ENCODE peak calls at places on chromosomes 3 and 15, in seven cellular contexts. S is heart left ventricle, X is K562, D is A549, C is GM12891, E is prostate gland, N is body of pancreas. G is an unnamed sample.

GRCh38 chr3:48919215-48920138 is 835 bp downstream of the ARIH2 start:
- DNase-seq in C (peak; percentile 39), E (peak; percentile 5), S (peak; percentile 59), X (peak; percentile 78), D (peak; percentile 56), N (peak; percentile 37), G (peak; percentile 50)

GRCh38 chr3:188956839-188957489 is 214.8 kb upstream of the TPRG1 start:
- DNase-seq in E (peak; percentile 28), C (no peak), X (peak; percentile 38), D (peak; percentile 63), N (peak; percentile 45), S (no peak), G (peak; percentile 22)

GRCh38 chr15:94535298-94536048 is 304.1 kb downstream of the MCTP2 start:
- DNase-seq in X (no peak), S (no peak), C (no peak), D (no peak), E (no peak), N (no peak), G (no peak)

GRCh38 chr15:80773122-80773551 is 6.0 kb upstream of the CEMIP start:
- DNase-seq in D (no peak), C (no peak), N (no peak), S (no peak), X (no peak), E (no peak), G (no peak)

GRCh38 chr3:180420804-180421203 is 181.2 kb upstream of the TTC14 start:
- DNase-seq in E (no peak), D (no peak), C (no peak), S (no peak), X (no peak), N (no peak), G (no peak)

GRCh38 chr3:41304603-41305002 is 105.3 kb downstream of the CTNNB1 start:
- DNase-seq in C (no peak), E (peak; percentile 17), S (peak; percentile 44), X (no peak), D (peak; percentile 5), N (no peak), G (no peak)

GRCh38 chr15:88905576-88905975 is 7.6 kb downstream of the MFGE8 start:
- DNase-seq in N (no peak), E (no peak), X (no peak), C (peak; percentile 0), S (no peak), D (no peak), G (no peak)

GRCh38 chr15:95567686-95568085 is 762.8 kb upstream of the NR2F2 start:
- DNase-seq in C (no peak), X (no peak), E (no peak), N (no peak), S (no peak), D (no peak), G (no peak)

GRCh38 chr15:38049876-38050275 is 115.4 kb downstream of the TMCO5A start:
- DNase-seq in N (no peak), D (no peak), E (no peak), S (no peak), C (no peak), X (no peak), G (no peak)

DNA sequence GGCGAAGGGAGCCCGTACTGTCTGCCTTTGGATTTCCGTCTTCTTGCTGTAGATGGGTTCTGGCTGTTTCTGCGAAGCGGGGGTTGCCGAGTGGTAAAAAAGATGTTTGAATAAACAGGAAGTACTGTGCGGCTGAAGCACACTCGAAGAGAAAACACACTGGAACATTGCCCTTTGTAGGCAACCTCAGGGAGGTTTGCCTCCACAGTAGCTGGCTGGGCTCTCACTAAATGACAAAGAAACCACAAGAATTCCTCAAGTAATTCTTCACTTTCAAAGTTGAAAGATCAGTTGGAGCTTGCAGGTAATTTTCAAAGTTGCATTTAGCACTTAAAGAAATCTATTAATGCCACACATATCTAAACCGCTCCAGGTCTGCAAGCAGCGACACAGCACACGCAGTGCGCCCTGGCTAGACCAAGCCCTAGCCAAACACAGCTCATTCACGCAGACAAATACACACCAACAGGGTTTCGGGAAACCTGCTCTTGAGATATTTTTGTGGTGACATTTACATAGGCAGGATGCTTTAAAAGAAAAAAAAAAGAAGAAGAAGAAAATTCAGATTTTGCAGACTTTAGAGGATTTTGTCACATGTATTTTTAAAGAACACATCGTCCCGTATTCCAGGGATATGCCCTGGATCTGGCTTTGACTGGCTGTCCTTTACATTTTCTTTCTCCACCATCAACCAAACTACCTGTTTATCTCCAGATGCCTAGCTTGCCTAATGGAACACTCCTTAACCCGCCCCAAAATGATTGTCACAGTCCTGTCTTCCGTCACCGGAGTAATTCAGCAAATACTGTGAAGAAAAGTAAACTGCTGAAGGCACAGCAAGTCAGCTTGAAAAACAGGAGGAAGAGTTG is 452.8 kb downstream of the FOXP1 start:
- DNase-seq in X (peak; percentile 76), C (no peak), D (peak; percentile 59), N (peak; percentile 77), E (peak; percentile 85), S (peak; percentile 70), G (peak; percentile 15)
- TF ChIP-seq POLR2A in X (peak; percentile 57), C (no peak), D (no peak), N (peak; percentile 60), E (no peak), S (peak; percentile 43), G (no peak)

GRCh38 chr15:43287254-43287653 is 20.5 kb upstream of the TGM5 start:
- DNase-seq in N (no peak), C (no peak), E (no peak), D (no peak), X (no peak), S (no peak), G (no peak)

GRCh38 chr15:43281926-43282602 is 15.3 kb upstream of the TGM5 start:
- DNase-seq in C (no peak), E (no peak), D (no peak), N (no peak), X (no peak), S (no peak), G (no peak)

GRCh38 chr15:43280996-43281395 is 14.3 kb upstream of the TGM5 start:
- DNase-seq in X (no peak), E (no peak), C (no peak), D (no peak), S (no peak), N (no peak), G (no peak)

GRCh38 chr15:43285609-43286037 is 18.9 kb upstream of the TGM5 start:
- DNase-seq in S (no peak), X (peak; percentile 81), E (peak; percentile 56), C (peak; percentile 51), D (peak; percentile 70), N (peak; percentile 72), G (peak; percentile 49)

DNA sequence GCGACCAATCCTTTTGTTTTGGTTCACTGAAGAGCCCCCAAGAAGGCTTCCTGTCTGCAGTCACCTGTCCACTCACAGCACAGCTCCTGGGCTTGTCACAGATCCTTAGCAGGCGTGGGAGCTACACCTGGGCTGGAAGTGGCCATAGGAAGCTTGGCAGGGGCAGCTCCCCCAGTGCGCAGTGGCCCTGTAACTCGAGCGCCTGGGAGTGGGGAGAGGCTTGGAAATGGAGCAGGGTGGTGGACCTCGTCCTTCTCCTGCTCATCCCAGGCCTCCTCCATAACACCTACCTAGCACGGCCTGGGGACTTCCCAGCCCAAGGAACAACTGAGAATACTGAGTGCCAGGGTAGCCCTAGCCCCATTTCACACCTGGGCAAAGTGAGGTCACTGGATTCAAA is 19.3 kb upstream of the TGM5 start:
- DNase-seq in D (no peak), C (no peak), S (no peak), X (no peak), N (no peak), E (no peak), G (no peak)
- TF ChIP-seq POLR2A in D (no peak), C (no peak), S (no peak), X (no peak), N (no peak), E (no peak), G (no peak)

GRCh38 chr15:39347453-39347852 is 233.4 kb upstream of the THBS1 start:
- DNase-seq in C (no peak), E (no peak), S (no peak), N (no peak), D (no peak), X (no peak), G (no peak)

GRCh38 chr15:39341238-39341637 is 239.6 kb upstream of the THBS1 start:
- DNase-seq in S (no peak), N (no peak), D (no peak), C (no peak), X (no peak), E (no peak), G (no peak)

GRCh38 chr15:39345176-39345575 is 235.7 kb upstream of the THBS1 start:
- DNase-seq in N (no peak), E (no peak), S (no peak), X (no peak), D (no peak), C (no peak), G (no peak)

DNA sequence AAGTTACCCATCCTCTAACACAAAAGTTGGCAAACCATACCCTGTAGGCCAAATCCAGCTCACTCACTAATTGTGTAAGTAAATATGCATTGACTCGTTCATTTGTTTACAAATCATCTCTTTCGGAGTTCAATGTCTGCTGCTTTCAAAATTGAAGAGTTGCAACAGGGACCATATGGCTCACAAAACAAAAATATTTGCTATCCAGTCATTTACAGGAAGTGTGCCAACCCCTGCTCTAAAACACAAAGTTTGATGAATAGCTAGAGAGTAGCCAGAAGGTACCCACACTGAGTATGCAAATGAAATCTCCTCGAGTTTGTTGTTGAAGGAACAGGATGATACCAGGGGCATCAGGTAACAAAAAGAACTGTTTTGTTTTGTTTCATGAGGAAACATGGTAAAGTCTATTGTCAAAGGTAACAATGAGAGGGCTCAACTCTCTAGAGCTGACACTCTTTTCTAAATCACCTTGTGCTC is 236.2 kb upstream of the THBS1 start:
- DNase-seq in X (no peak), S (no peak), N (no peak), D (no peak), E (no peak), C (no peak), G (no peak)
- TF ChIP-seq POLR2A in X (no peak), S (no peak), N (no peak), D (no peak), E (no peak), C (no peak), G (no peak)

GRCh38 chr3:186974824-186975281 is 44.5 kb downstream of the ST6GAL1 start:
- DNase-seq in E (peak; percentile 83), X (no peak), N (peak; percentile 18), C (no peak), S (peak; percentile 56), D (no peak), G (no peak)

GRCh38 chr3:186969607-186970006 is 39.3 kb downstream of the ST6GAL1 start:
- DNase-seq in S (no peak), E (no peak), C (no peak), N (no peak), D (no peak), X (no peak), G (no peak)

GRCh38 chr3:186973702-186974101 is 43.4 kb downstream of the ST6GAL1 start:
- DNase-seq in S (no peak), N (no peak), X (no peak), C (no peak), D (no peak), E (no peak), G (no peak)

GRCh38 chr3:186967686-186968085 is 37.4 kb downstream of the ST6GAL1 start:
- DNase-seq in C (no peak), X (no peak), N (peak; percentile 32), D (no peak), E (no peak), S (peak; percentile 53), G (peak; percentile 40)

DNA sequence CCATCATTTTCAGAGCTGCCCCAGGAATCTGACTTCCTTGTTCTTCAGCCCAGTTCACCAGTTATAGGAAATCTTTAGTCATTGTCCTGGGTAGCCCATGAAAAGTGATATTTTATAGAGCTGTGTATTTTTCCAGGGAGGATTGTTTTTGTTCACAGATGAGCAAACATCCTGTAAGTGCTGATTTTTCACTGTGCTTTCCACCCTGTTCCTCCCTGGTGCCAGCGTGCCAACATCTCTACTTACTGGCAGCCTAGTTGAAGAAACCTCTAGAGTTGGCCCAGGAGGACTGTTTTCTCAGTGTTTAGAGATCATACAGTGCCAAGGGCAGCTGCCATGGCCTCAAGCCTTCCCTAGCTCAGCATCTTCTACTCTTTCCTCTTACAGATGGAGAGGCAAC is 41.3 kb downstream of the ST6GAL1 start:
- DNase-seq in S (no peak), C (no peak), X (no peak), D (no peak), E (peak; percentile 95), N (no peak), G (no peak)
- TF ChIP-seq POLR2A in S (peak; percentile 21), C (no peak), X (no peak), D (no peak), E (no peak), N (no peak), G (no peak)